ENCODE peak calls at places on chromosomes 12 and 14, in seven cellular contexts. B is HTR-8/SVneo; I is T-helper 2 cell; U is SW 1271; N is stimulated activated CD4-positive, alpha-beta T cell treated with anti-CD3 and anti-CD28 coated beads, Interleukin-4, amount 100 ng/mL, for 48 hours; W is fibroblast of the aortic adventitia; D is endodermal cell. M is an unnamed sample.
A peak's percentile ranks its signal among the peaks of the same experiment; 100 is the strongest.

GRCh38 chr14:22822017-22822618 is 6.9 kb upstream of the SLC7A7 start:
- DNase-seq in B (no peak), I (no peak), U (no peak), N (no peak), W (no peak), D (peak; percentile 92), M (no peak)

GRCh38 chr12:22459872-22460490 is 84.4 kb downstream of the C2CD5 start:
- DNase-seq in B (peak; percentile 27), I (no peak), U (peak; percentile 64), N (no peak), W (peak; percentile 65), D (no peak), M (no peak)

GRCh38 chr14:104518659-104519350 is 60.8 kb upstream of the C14orf180 start:
- DNase-seq in B (no peak), I (no peak), U (no peak), N (no peak), W (no peak), D (no peak), M (no peak)

GRCh38 chr12:66043035-66043434 is 87.5 kb downstream of the LLPH start:
- DNase-seq in B (no peak), I (no peak), U (no peak), N (no peak), W (no peak), D (no peak), M (no peak)

GRCh38 chr12:113092478-113093408 is 36.2 kb downstream of the DTX1 start:
- DNase-seq in B (no peak), I (no peak), U (no peak), N (no peak), W (peak; percentile 4), D (peak; percentile 97), M (no peak)

GRCh38 chr12:182381-182883 is 31.5 kb downstream of the SLC6A12 start:
- DNase-seq in B (peak; percentile 76), I (no peak), U (peak; percentile 19), N (no peak), W (peak; percentile 51), D (no peak), M (no peak)

GRCh38 chr12:119649202-119649808 is 18.6 kb upstream of the PRKAB1 start:
- DNase-seq in B (peak; percentile 40), I (no peak), U (peak; percentile 30), N (no peak), W (peak; percentile 35), D (no peak), M (no peak)

GRCh38 chr14:46279327-46279726 is 372.3 kb downstream of the RPL10L start:
- DNase-seq in B (no peak), I (no peak), U (no peak), N (no peak), W (no peak), D (no peak), M (no peak)

GRCh38 chr12:128587918-128588317 is 235.8 kb downstream of the SLC15A4 start:
- DNase-seq in B (no peak), I (no peak), U (no peak), N (no peak), W (no peak), D (no peak), M (no peak)

GRCh38 chr14:103103461-103104388 is 9.2 kb downstream of the EXOC3L4 start:
- DNase-seq in B (peak; percentile 62), I (no peak), U (peak; percentile 84), N (no peak), W (peak; percentile 55), D (peak; percentile 79), M (no peak)

GRCh38 chr12:111578276-111578970 is 20.7 kb downstream of the ATXN2 start:
- DNase-seq in B (peak; percentile 53), I (no peak), U (peak; percentile 86), N (no peak), W (peak; percentile 46), D (no peak), M (no peak)

GRCh38 chr12:29023436-29024076 is 125.5 kb upstream of the FAR2 start:
- DNase-seq in B (no peak), I (no peak), U (no peak), N (no peak), W (peak; percentile 34), D (peak; percentile 51), M (no peak)

GRCh38 chr12:19261773-19262172 is 132.2 kb downstream of the PLEKHA5 start:
- DNase-seq in B (no peak), I (no peak), U (no peak), N (no peak), W (no peak), D (no peak), M (no peak)

GRCh38 chr14:26597136-26598080 is at the start of gene NOVA1:
- DNase-seq in B (peak; percentile 23), I (no peak), U (peak; percentile 11), N (no peak), W (peak; percentile 13), D (peak; percentile 74), M (no peak)

GRCh38 chr12:31662176-31662849 is 2.8 kb downstream of the ETFBKMT start:
- DNase-seq in B (no peak), I (no peak), U (no peak), N (no peak), W (no peak), D (no peak), M (no peak)

GRCh38 chr12:112473056-112473455 is 54.3 kb downstream of the PTPN11 start:
- DNase-seq in B (no peak), I (no peak), U (peak; percentile 11), N (no peak), W (no peak), D (peak; percentile 61), M (no peak)

GRCh38 chr12:38488866-38489265 is 172.3 kb downstream of the ALG10B start:
- DNase-seq in B (no peak), I (no peak), U (no peak), N (no peak), W (no peak), D (no peak), M (no peak)

GRCh38 chr12:116434155-116435065 is 124.8 kb upstream of the MAP1LC3B2 start:
- DNase-seq in B (peak; percentile 87), I (no peak), U (peak; percentile 90), N (no peak), W (peak; percentile 93), D (peak; percentile 95), M (no peak)

GRCh38 chr12:27002141-27002540 is 12.0 kb downstream of the TM7SF3 start:
- DNase-seq in B (no peak), I (no peak), U (no peak), N (no peak), W (no peak), D (no peak), M (no peak)

GRCh38 chr14:28762949-28763313 is 3.7 kb upstream of the FOXG1 start:
- DNase-seq in B (no peak), I (no peak), U (no peak), N (no peak), W (no peak), D (no peak), M (no peak)

GRCh38 chr14:104367811-104368750 is 211.5 kb upstream of the C14orf180 start:
- DNase-seq in B (no peak), I (no peak), U (no peak), N (no peak), W (no peak), D (no peak), M (no peak)

GRCh38 chr14:23895480-23895879 is 58.1 kb upstream of the DHRS4 start:
- DNase-seq in B (no peak), I (no peak), U (no peak), N (no peak), W (peak; percentile 52), D (no peak), M (no peak)

GRCh38 chr12:23028158-23028802 is 403.3 kb downstream of the ETNK1 start:
- DNase-seq in B (no peak), I (no peak), U (no peak), N (no peak), W (no peak), D (peak; percentile 53), M (no peak)

GRCh38 chr12:56487448-56488040 is 417 bp downstream of the GLS2 start:
- DNase-seq in B (no peak), I (no peak), U (no peak), N (peak; percentile 20), W (no peak), D (peak; percentile 90), M (no peak)

GRCh38 chr14:36773136-36773540 is 111.5 kb downstream of the PAX9 start:
- DNase-seq in B (peak; percentile 43), I (no peak), U (peak; percentile 31), N (no peak), W (no peak), D (peak; percentile 75), M (no peak)

GRCh38 chr14:99271951-99272668 is at the start of gene BCL11B:
- DNase-seq in B (peak; percentile 72), I (peak; percentile 84), U (peak; percentile 89), N (peak; percentile 79), W (peak; percentile 73), D (peak; percentile 91), M (peak; percentile 78)

GRCh38 chr12:101074940-101075680 is 134.9 kb downstream of the SLC5A8 start:
- DNase-seq in B (no peak), I (no peak), U (no peak), N (no peak), W (peak; percentile 35), D (no peak), M (no peak)

GRCh38 chr12:40058721-40059190 is 47.1 kb downstream of the SLC2A13 start:
- DNase-seq in B (no peak), I (no peak), U (no peak), N (no peak), W (peak; percentile 8), D (no peak), M (no peak)

GRCh38 chr12:41368006-41368405 is 179.9 kb downstream of the PDZRN4 start:
- DNase-seq in B (no peak), I (no peak), U (peak; percentile 8), N (no peak), W (no peak), D (peak; percentile 52), M (no peak)

GRCh38 chr12:88206636-88207035 is 64.5 kb downstream of the TMTC3 start:
- DNase-seq in B (no peak), I (no peak), U (no peak), N (no peak), W (peak; percentile 72), D (no peak), M (no peak)

GRCh38 chr12:34397591-34398365 is 375.5 kb downstream of the ALG10 start:
- DNase-seq in B (no peak), I (peak; percentile 1), U (no peak), N (no peak), W (no peak), D (peak; percentile 14), M (peak; percentile 4)

GRCh38 chr12:49963976-49964815 is 2.5 kb downstream of the AQP5 start:
- DNase-seq in B (no peak), I (no peak), U (no peak), N (no peak), W (no peak), D (peak; percentile 54), M (no peak)

GRCh38 chr14:32906672-32907071 is 32.0 kb upstream of the NPAS3 start:
- DNase-seq in B (no peak), I (no peak), U (no peak), N (no peak), W (no peak), D (no peak), M (no peak)

GRCh38 chr12:52975820-52976573 is 27.1 kb downstream of the KRT18 start:
- DNase-seq in B (no peak), I (no peak), U (no peak), N (no peak), W (no peak), D (peak; percentile 95), M (no peak)

GRCh38 chr14:73285979-73286378 is 48.7 kb downstream of the PAPLN start:
- DNase-seq in B (no peak), I (no peak), U (no peak), N (no peak), W (no peak), D (no peak), M (no peak)

GRCh38 chr12:57262126-57262822 is 11.3 kb upstream of the STAC3 start:
- DNase-seq in B (no peak), I (no peak), U (no peak), N (no peak), W (no peak), D (no peak), M (no peak)

M was measured in CD8-positive, alpha-beta T cell.